ENCODE peak calls at places on chromosomes 6 and 20, in six cellular contexts. F is body of pancreas, R is H7, B is OCI-LY7, A is SJCRH30, J is iPS DF 6.9. Q is an unnamed sample. For H3K36me3, the result is how much of the 10 kb centered on the place peaks cover.

GRCh38 chr20:25465398-25465797 is 57.9 kb downstream of the GINS1 start:
- DNase-seq in B (no peak), A (no peak), F (no peak), R (no peak), J (no peak), Q (no peak)

GRCh38 chr20:48831702-48832422 is 4.1 kb upstream of the PREX1 start:
- DNase-seq in B (no peak), F (peak), J (no peak), A (peak), R (no peak), Q (peak)

GRCh38 chr6:24495516-24495847 is 713 bp downstream of the ALDH5A1 start:
- DNase-seq in J (no peak), F (peak), A (peak), B (peak), R (peak), Q (peak)

GRCh38 chr6:166056637-166057036 is 111.0 kb downstream of the TBXT start:
- DNase-seq in R (no peak), J (no peak), F (peak), B (no peak), A (no peak), Q (no peak)

GRCh38 chr6:90154666-90155065 is 142.0 kb downstream of the BACH2 start:
- DNase-seq in B (no peak), J (no peak), F (no peak), A (no peak), R (no peak), Q (no peak)

GRCh38 chr6:38678178-38678760 is 24.7 kb downstream of the GLO1 start:
- DNase-seq in B (no peak), R (no peak), F (no peak), A (no peak), J (no peak), Q (no peak)

GRCh38 chr6:72783035-72783434 is 161.2 kb downstream of the KCNQ5 start:
- DNase-seq in J (no peak), R (no peak), F (no peak), B (no peak), A (no peak), Q (no peak)

GRCh38 chr20:44006578-44006977 is 91.9 kb downstream of the TOX2 start:
- DNase-seq in F (no peak), J (no peak), B (no peak), R (no peak), A (no peak), Q (no peak)

GRCh38 chr6:139027620-139028182 is 844 bp upstream of the ABRACL start:
- DNase-seq in A (peak), R (peak), J (no peak), B (no peak), F (peak), Q (peak)

GRCh38 chr6:169101036-169101805 is 152.4 kb downstream of the THBS2 start:
- DNase-seq in F (no peak), A (peak), J (no peak), B (no peak), R (no peak), Q (no peak)
- H3K36me3 ChIP-seq in F (under half), A (under half), J (under half), B (under half), R (under half), Q (under half)

DNA sequence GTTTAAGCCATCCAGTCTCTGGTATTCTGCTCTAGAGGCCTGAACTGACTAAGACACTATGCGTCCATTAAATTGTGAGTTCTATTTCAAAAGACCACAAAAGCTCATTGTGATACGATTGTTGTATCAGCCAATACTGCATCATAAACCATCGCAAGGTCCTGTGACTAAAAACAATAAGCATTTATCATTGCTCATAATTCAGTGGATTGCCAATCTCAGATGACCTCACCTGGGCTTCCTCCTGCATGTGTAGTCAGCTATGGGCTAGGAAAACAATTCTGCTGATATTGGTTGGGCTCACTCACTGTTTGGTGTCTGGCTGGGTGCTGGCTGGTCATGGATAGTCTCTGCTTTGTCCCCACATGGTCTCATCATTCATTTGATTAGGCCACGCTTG is 592.7 kb upstream of the BTBD3 start:
- DNase-seq in A (no peak), J (no peak), F (no peak), R (no peak), B (no peak), Q (no peak)
- H3K36me3 ChIP-seq in A (under half), J (under half), F (under half), R (under half), B (under half), Q (under half)

DNA sequence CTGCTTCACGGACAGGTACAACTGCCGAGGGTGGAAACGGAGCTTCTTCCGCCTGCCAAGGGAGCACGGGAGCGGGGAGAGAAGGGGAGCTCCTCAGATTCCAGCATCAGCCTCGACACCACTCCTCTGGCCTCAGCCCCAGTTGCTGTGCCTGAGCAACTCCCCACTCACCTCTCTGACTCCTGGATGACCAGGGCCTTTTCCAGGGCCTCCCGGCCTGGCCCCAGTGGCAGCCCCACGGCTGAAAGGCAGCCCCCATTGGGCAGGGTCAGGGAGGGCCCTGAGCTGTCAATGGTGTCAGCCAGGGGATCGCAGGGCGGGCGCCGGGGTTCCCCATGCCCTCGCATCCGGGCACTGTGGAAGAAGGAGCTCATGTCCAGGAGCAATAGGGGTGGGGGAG is 8.8 kb upstream of the SLC44A4 start:
- DNase-seq in J (no peak), B (no peak), R (no peak), F (no peak), A (no peak), Q (no peak)
- H3K36me3 ChIP-seq in J (half or more), B (half or more), R (half or more), F (under half), A (under half), Q (under half)

GRCh38 chr20:41405436-41405835 is 38.8 kb upstream of the EMILIN3 start:
- DNase-seq in J (no peak), B (no peak), A (no peak), F (no peak), R (no peak), Q (no peak)
- H3K36me3 ChIP-seq in J (under half), B (under half), A (under half), F (under half), R (under half), Q (under half)

DNA sequence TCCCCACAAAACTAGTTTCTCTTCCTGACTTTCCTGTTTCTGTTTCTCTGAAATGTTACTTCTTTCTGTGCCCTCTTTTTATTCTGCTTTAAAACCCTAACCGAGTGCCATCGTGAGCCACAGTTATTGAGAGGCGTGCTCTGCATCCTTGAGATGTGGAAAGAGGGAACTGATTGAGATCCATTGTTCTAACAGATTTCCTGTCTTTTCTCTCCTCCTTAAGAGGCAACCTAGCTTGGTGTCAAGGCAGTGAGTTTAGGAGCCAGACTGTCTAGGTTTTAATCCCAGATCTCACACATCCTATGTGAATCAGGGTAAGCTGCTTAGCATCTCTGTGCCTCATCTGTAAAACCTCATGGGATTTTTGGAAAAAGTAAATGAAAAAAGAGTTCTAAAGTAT is 57.5 kb downstream of the SNX9 start:
- DNase-seq in R (no peak), B (no peak), J (no peak), A (no peak), F (no peak), Q (no peak)
- H3K36me3 ChIP-seq in R (under half), B (under half), J (under half), A (under half), F (under half), Q (under half)

GRCh38 chr20:58897493-58897892 is 45.0 kb downstream of the GNAS start:
- DNase-seq in J (no peak), A (no peak), R (no peak), F (no peak), B (no peak), Q (no peak)

GRCh38 chr20:58899518-58899917 is 47.0 kb downstream of the GNAS start:
- DNase-seq in F (no peak), A (no peak), B (no peak), R (no peak), J (no peak), Q (no peak)

GRCh38 chr20:58902003-58902402 is 49.5 kb downstream of the GNAS start:
- DNase-seq in F (no peak), R (no peak), B (no peak), A (no peak), J (no peak), Q (no peak)

GRCh38 chr20:58898629-58899028 is 46.1 kb downstream of the GNAS start:
- DNase-seq in F (no peak), A (no peak), R (no peak), J (no peak), B (no peak), Q (no peak)

GRCh38 chr20:58900292-58900931 is 47.9 kb downstream of the GNAS start:
- DNase-seq in B (no peak), R (no peak), A (no peak), J (no peak), F (no peak), Q (no peak)
- H3K36me3 ChIP-seq in B (half or more), R (under half), A (half or more), J (under half), F (under half), Q (under half)

Q was measured in colonic mucosa.